ENCODE peak calls at places on chromosomes 5 and 9, in four cellular contexts. Y is PC-3, R is lung, Q is OCI-LY7. X is an unnamed sample. For H3K4me1, the result is how much of the 10 kb centered on the place peaks cover.

GRCh38 chr5:42611437-42611836 is 145.2 kb upstream of the CCDC152 start:
- DNase-seq in Y (no peak), R (no peak), Q (no peak), X (no peak)

GRCh38 chr5:124923131-124923530 is 176.7 kb upstream of the ZNF608 start:
- DNase-seq in Y (no peak), R (no peak), Q (peak), X (no peak)

GRCh38 chr5:10607023-10607665 is 43.3 kb downstream of the ANKRD33B start:
- DNase-seq in Y (no peak), R (no peak), Q (peak), X (peak)

GRCh38 chr5:64462391-64462790 is 43.4 kb upstream of the RGS7BP start:
- DNase-seq in Y (no peak), R (no peak), Q (no peak), X (no peak)

GRCh38 chr5:54288568-54289217 is 21.7 kb downstream of the ARL15 start:
- DNase-seq in Y (no peak), R (no peak), Q (no peak), X (no peak)

GRCh38 chr5:109936996-109937395 is 247.3 kb downstream of the MAN2A1 start:
- DNase-seq in Y (no peak), R (no peak), Q (peak), X (peak)

GRCh38 chr9:137534256-137535119 is 15.7 kb downstream of the PNPLA7 start:
- DNase-seq in Y (peak), R (peak), Q (peak), X (no peak)

GRCh38 chr9:80435591-80435990 is 863.8 kb downstream of the TLE4 start:
- DNase-seq in Y (no peak), R (no peak), Q (no peak), X (no peak)

GRCh38 chr5:126464016-126464415 is 40.8 kb downstream of the GRAMD2B start:
- DNase-seq in Y (no peak), R (no peak), Q (no peak), X (no peak)

GRCh38 chr5:104635216-104635615 is 1072.6 kb upstream of the NUDT12 start:
- DNase-seq in Y (peak), R (no peak), Q (no peak), X (no peak)

GRCh38 chr9:35749515-35750255 is 598 bp downstream of the RGP1 start:
- DNase-seq in Y (peak), R (peak), Q (peak), X (peak)

GRCh38 chr9:135500071-135500524 is 384 bp upstream of the MRPS2 start:
- DNase-seq in Y (peak), R (no peak), Q (peak), X (no peak)

GRCh38 chr9:130423272-130423671 is 21.5 kb upstream of the ASS1 start:
- DNase-seq in Y (no peak), R (no peak), Q (no peak), X (no peak)

GRCh38 chr9:36738318-36738975 is 165.8 kb downstream of the MELK start:
- DNase-seq in Y (peak), R (no peak), Q (no peak), X (no peak)

GRCh38 chr9:5587024-5587423 is 41.9 kb upstream of the RIC1 start:
- DNase-seq in Y (peak), R (no peak), Q (no peak), X (no peak)

GRCh38 chr5:88727705-88728313 is 155.2 kb downstream of the MEF2C start:
- DNase-seq in Y (peak), R (no peak), Q (peak), X (no peak)

GRCh38 chr5:127343866-127344265 is 53.3 kb downstream of the MEGF10 start:
- DNase-seq in Y (no peak), R (no peak), Q (no peak), X (no peak)

GRCh38 chr9:85524531-85524930 is 217.2 kb downstream of the AGTPBP1 start:
- DNase-seq in Y (no peak), R (no peak), Q (no peak), X (no peak)

GRCh38 chr5:136028782-136029742 is at the start of gene TGFBI:
- DNase-seq in Y (peak), R (peak), Q (no peak), X (peak)

GRCh38 chr5:139877129-139877597 is 81.6 kb downstream of the PSD2 start:
- DNase-seq in Y (peak), R (no peak), Q (no peak), X (no peak)

GRCh38 chr9:33447404-33448158 is at the start of gene AQP3:
- DNase-seq in Y (peak), R (peak), Q (peak), X (peak)

GRCh38 chr5:106121972-106122605 is 1548.6 kb downstream of the EFNA5 start:
- DNase-seq in Y (peak), R (no peak), Q (peak), X (peak)

DNA sequence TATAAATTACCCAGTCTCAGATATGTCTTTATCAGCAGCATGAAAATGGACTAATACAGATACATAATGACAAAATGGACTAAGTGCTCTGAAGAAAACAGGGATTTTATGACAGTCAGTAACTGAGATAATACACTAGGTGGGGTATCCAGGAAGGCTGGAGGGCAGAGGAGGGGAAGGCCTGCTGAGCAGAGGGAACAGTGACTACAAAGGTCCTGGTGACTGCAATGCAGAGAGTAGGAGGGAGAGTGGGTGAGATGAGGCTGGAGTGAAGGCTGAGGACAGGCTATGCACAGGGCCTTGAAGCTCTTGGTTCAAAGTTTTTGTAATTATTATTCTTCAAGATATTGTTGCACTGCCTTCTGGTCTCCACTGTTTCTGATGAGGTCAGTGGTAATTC is 4.9 kb downstream of the ACOT12 start:
- DNase-seq in Y (no peak), R (no peak), Q (no peak), X (no peak)
- TF ChIP-seq CTCF in Y (no peak), R (no peak), Q (no peak), X (no peak)

GRCh38 chr9:14275331-14275730 is 38.6 kb downstream of the NFIB start:
- DNase-seq in Y (no peak), R (no peak), Q (no peak), X (no peak)
- H3K4me1 ChIP-seq in Y (under half), R (half or more), Q (under half), X (under half)

GRCh38 chr9:4108708-4109444 is 191.0 kb downstream of the GLIS3 start:
- DNase-seq in Y (no peak), R (no peak), Q (no peak), X (no peak)

GRCh38 chr9:4102078-4102477 is 197.8 kb downstream of the GLIS3 start:
- DNase-seq in Y (no peak), R (no peak), Q (no peak), X (no peak)

GRCh38 chr9:4106081-4106491 is 193.8 kb downstream of the GLIS3 start:
- DNase-seq in Y (no peak), R (no peak), Q (no peak), X (peak)

GRCh38 chr9:4106744-4107143 is 193.1 kb downstream of the GLIS3 start:
- DNase-seq in Y (no peak), R (no peak), Q (no peak), X (no peak)

DNA sequence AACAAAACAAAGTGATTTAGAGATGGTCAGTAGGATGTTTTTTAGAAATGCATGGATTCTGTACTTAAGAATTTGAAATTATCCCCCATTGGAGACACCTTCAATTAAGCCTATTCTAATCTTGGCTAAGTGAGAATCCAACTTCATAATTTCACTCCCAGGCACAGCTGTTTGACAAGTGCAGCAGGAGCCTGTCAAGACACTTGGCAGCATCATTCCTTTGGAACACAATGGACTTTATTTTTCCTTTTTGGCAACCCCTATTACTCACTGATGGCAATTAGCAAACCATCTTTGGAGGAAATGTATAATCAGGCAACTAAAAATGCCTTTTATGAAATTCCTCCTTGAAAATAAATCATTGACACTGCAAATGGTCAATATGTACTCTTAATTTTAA is 194.7 kb downstream of the GLIS3 start:
- DNase-seq in Y (no peak), R (no peak), Q (no peak), X (no peak)
- TF ChIP-seq CTCF in Y (no peak), R (no peak), Q (no peak), X (no peak)

GRCh38 chr9:131724678-131725077 is 15.2 kb downstream of the RAPGEF1 start:
- DNase-seq in Y (no peak), R (no peak), Q (peak), X (no peak)
- H3K4me1 ChIP-seq in Y (under half), R (under half), Q (half or more), X (under half)

DNA sequence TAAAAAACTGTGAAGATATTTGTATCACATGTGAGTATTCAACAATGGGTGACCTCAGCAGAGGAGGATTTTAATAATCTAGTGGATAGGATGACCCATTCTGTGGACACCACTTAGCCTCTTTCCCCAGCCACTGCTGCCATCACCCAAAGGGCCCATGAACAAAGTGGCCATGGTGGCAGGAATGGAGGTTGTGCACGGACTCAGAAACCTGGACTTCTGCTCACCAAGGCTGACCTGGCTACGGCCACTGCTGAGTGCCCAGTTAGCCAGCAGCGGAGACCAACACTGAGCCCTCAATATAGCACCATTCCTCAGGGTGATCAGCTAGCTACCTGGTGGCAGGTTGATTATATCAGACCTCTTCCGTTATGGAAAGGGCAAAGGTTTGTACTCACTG is 1410.4 kb upstream of the CDH9 start:
- DNase-seq in Y (no peak), R (no peak), Q (no peak), X (no peak)
- TF ChIP-seq CTCF in Y (no peak), R (no peak), Q (no peak), X (no peak)

DNA sequence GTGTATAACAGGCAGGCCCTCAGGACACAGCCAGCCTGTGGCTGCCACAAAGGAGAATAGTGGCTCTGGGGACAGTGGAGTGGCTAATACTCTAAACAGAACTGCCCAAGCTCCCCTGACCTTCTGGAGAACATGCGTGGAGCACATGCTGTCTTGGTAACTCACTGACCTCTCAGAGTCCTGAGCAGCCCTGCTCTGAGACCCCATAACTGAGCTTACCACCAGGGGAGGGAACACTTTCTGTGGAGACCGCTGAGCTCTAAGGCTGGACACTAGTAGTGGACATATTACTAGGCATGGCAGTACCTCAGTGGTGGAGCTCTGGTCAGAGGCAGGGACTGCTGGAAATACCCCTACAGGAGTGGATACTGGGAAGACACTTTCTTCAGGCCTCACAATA is 60.2 kb upstream of the SPTLC1 start:
- DNase-seq in Y (no peak), R (no peak), Q (no peak), X (no peak)
- H3K4me1 ChIP-seq in Y (under half), R (under half), Q (under half), X (under half)

DNA sequence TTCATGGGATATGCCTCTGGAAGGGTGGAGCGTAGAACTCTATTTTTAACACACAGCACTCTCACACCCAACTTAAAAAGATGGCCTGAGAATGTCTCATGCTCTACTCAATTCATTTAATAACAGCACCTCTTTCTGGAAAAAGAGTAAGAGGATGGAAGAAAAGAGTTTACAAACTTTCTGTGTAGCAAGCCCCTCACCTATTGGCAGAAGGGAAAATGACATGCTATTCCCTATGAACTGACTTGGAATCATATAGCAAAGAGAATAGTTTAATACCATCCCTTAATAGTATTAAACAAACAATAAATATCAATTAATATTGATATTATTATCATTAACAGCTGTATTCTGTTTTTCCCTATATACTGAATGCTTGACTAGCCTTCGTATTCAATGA is 233.3 kb downstream of the KCTD16 start:
- DNase-seq in Y (no peak), R (no peak), Q (no peak), X (no peak)
- TF ChIP-seq CTCF in Y (no peak), R (no peak), Q (no peak), X (no peak)

GRCh38 chr5:134889335-134889734 is 15.2 kb downstream of the TXNDC15 start:
- DNase-seq in Y (no peak), R (no peak), Q (no peak), X (no peak)
- H3K4me1 ChIP-seq in Y (under half), R (under half), Q (under half), X (under half)

GRCh38 chr9:128809036-128809599 is 9.2 kb upstream of the ENDOG start:
- DNase-seq in Y (no peak), R (no peak), Q (no peak), X (no peak)

GRCh38 chr9:128808543-128808942 is 9.8 kb upstream of the ENDOG start:
- DNase-seq in Y (no peak), R (no peak), Q (no peak), X (no peak)

GRCh38 chr9:128810873-128811272 is 7.4 kb upstream of the ENDOG start:
- DNase-seq in Y (no peak), R (no peak), Q (no peak), X (no peak)

GRCh38 chr9:128807827-128808226 is 10.5 kb upstream of the ENDOG start:
- DNase-seq in Y (no peak), R (no peak), Q (no peak), X (no peak)

DNA sequence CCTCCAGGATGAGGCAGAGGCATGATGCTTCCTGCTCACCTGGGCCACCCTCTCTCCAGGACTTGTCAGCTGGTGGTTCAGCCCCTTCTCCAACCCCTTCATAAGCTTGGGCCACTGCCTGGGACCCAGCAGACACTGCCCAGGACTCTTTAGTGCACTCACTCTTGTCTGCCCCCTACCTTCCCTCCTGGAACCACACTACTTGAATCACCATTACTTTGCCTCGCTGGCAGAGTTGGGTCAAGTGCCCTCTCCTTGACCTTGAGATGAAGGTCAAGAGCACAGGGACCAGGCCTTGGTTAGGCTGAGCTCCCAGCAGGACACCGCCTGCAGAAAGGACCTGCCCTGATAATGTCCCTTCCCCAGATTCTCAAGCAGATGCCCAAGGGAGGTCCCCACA is 8.5 kb upstream of the ENDOG start:
- DNase-seq in Y (no peak), R (no peak), Q (no peak), X (no peak)
- TF ChIP-seq CTCF in Y (no peak), R (no peak), Q (peak), X (no peak)

X was measured in transverse colon.